ENCODE peak calls at places on chromosomes 13 and 19, in four cellular contexts. W is HEK293T, L is right cardiac atrium, P is tibial artery. T is an unnamed sample.

GRCh38 chr19:40190891-40191835 is at the start of gene MAP3K10:
- DNase-seq in W (peak), L (peak), P (peak), T (peak)

GRCh38 chr13:23567792-23568480 is 2.3 kb upstream of the TNFRSF19 start:
- DNase-seq in W (no peak), L (no peak), P (no peak), T (no peak)

GRCh38 chr19:4914736-4915501 is 5.6 kb downstream of the UHRF1 start:
- DNase-seq in W (no peak), L (no peak), P (no peak), T (no peak)

GRCh38 chr19:38727868-38728660 is 16.2 kb downstream of the CAPN12 start:
- DNase-seq in W (no peak), L (peak), P (no peak), T (no peak)

GRCh38 chr19:32902448-32902847 is 32.9 kb upstream of the SLC7A9 start:
- DNase-seq in W (no peak), L (no peak), P (no peak), T (no peak)

GRCh38 chr19:41959056-41960053 is at the start of gene RABAC1:
- DNase-seq in W (peak), L (peak), P (peak), T (peak)

GRCh38 chr13:24187185-24187584 is 26.7 kb downstream of the SPATA13 start:
- DNase-seq in W (no peak), L (no peak), P (no peak), T (no peak)

GRCh38 chr19:28463493-28464053 is 749.4 kb downstream of the UQCRFS1 start:
- DNase-seq in W (no peak), L (no peak), P (no peak), T (no peak)

GRCh38 chr13:39526499-39526898 is 76.5 kb downstream of the LHFPL6 start:
- DNase-seq in W (no peak), L (no peak), P (no peak), T (no peak)

GRCh38 chr19:3359850-3360493 is 6.4 kb upstream of the NFIC start:
- DNase-seq in W (peak), L (no peak), P (no peak), T (no peak)

GRCh38 chr13:33935969-33936368 is 118.0 kb downstream of the RFC3 start:
- DNase-seq in W (no peak), L (no peak), P (no peak), T (no peak)

GRCh38 chr19:31013391-31013975 is 335.8 kb downstream of the TSHZ3 start:
- DNase-seq in W (no peak), L (no peak), P (no peak), T (no peak)

GRCh38 chr13:32315255-32316029 is at the start of the genes BRCA2 and ZAR1L:
- DNase-seq in W (peak), L (peak), P (peak), T (peak)

GRCh38 chr19:45809643-45810159 is 5.4 kb downstream of the RSPH6A start:
- DNase-seq in W (no peak), L (no peak), P (no peak), T (no peak)

GRCh38 chr13:66312312-66313087 is 917.6 kb downstream of the PCDH9 start:
- DNase-seq in W (no peak), L (no peak), P (no peak), T (no peak)

GRCh38 chr13:109699628-109700071 is 86.7 kb downstream of the IRS2 start:
- DNase-seq in W (no peak), L (no peak), P (no peak), T (no peak)

GRCh38 chr13:30681489-30682242 is 53.7 kb upstream of the ALOX5AP start:
- DNase-seq in W (no peak), L (no peak), P (no peak), T (no peak)

GRCh38 chr19:5352229-5352763 is 11.7 kb upstream of the PTPRS start:
- DNase-seq in W (peak), L (no peak), P (no peak), T (no peak)

GRCh38 chr19:46849610-46850009 is 1.0 kb downstream of the AP2S1 start:
- DNase-seq in W (no peak), L (no peak), P (no peak), T (no peak)

GRCh38 chr19:42158926-42159325 is 26.7 kb upstream of the POU2F2 start:
- DNase-seq in W (no peak), L (no peak), P (no peak), T (no peak)

GRCh38 chr19:55041627-55042343 is 3.7 kb upstream of the GP6 start:
- DNase-seq in W (no peak), L (no peak), P (no peak), T (no peak)

GRCh38 chr19:56964526-56964925 is 124.0 kb upstream of the PEG3 start:
- DNase-seq in W (no peak), L (no peak), P (no peak), T (no peak)

GRCh38 chr19:36031308-36031707 is 1.4 kb downstream of the CLIP3 start:
- DNase-seq in W (no peak), L (no peak), P (no peak), T (no peak)

GRCh38 chr19:54158812-54159351 is 639 bp downstream of the LENG1 start:
- DNase-seq in W (no peak), L (no peak), P (no peak), T (no peak)

GRCh38 chr19:623175-623916 is 10.0 kb downstream of the POLRMT start:
- DNase-seq in W (no peak), L (no peak), P (no peak), T (no peak)

GRCh38 chr13:24119593-24120508 is 40.7 kb upstream of the SPATA13 start:
- DNase-seq in W (no peak), L (no peak), P (no peak), T (no peak)

GRCh38 chr19:35545001-35545854 is at the start of gene TMEM147:
- DNase-seq in W (peak), L (peak), P (peak), T (peak)

GRCh38 chr19:30214651-30215051 is 157.5 kb upstream of the ZNF536 start:
- DNase-seq in W (no peak), L (no peak), P (no peak), T (no peak)

GRCh38 chr13:109154546-109154945 is 525.1 kb downstream of the MYO16 start:
- DNase-seq in W (no peak), L (no peak), P (no peak), T (no peak)

GRCh38 chr19:7397687-7398086 is 49.0 kb downstream of the ARHGEF18 start:
- DNase-seq in W (no peak), L (no peak), P (no peak), T (no peak)

GRCh38 chr13:23510544-23510916 is 59.7 kb upstream of the TNFRSF19 start:
- DNase-seq in W (no peak), L (no peak), P (no peak), T (no peak)

GRCh38 chr19:7287716-7288115 is 6.5 kb downstream of the INSR start:
- DNase-seq in W (no peak), L (no peak), P (no peak), T (no peak)

T was measured in suprapubic skin.